ENCODE peak calls at places on chromosomes 2 and 18, in seven cellular contexts. One of them, this sample, is unnamed.

GRCh38 chr18:63961430-63961980 is 8.4 kb upstream of the SERPINB8 start:
- DNase-seq in NCI-H2029 treated with DMSO at 0.1 percent for 48 hours: no peak
- DNase-seq in NCI-H526 treated with DMSO at 0.1 percent for 48 hours: no peak
- DNase-seq in brain microvascular endothelial cell: no peak
- DNase-seq in AG04450: no peak
- DNase-seq in T-helper 9 cell: no peak
- DNase-seq in IMR-90: no peak
- DNase-seq in this sample: no peak

GRCh38 chr2:165745916-165746315 is 48.1 kb downstream of the GALNT3 start:
- DNase-seq in NCI-H2029 treated with DMSO at 0.1 percent for 48 hours: no peak
- DNase-seq in NCI-H526 treated with DMSO at 0.1 percent for 48 hours: no peak
- DNase-seq in brain microvascular endothelial cell: no peak
- DNase-seq in AG04450: no peak
- DNase-seq in T-helper 9 cell: no peak
- DNase-seq in IMR-90: no peak
- DNase-seq in this sample: no peak

GRCh38 chr2:73000808-73001570 is 70.5 kb downstream of the SFXN5 start:
- DNase-seq in NCI-H2029 treated with DMSO at 0.1 percent for 48 hours: no peak
- DNase-seq in NCI-H526 treated with DMSO at 0.1 percent for 48 hours: no peak
- DNase-seq in brain microvascular endothelial cell: no peak
- DNase-seq in AG04450: no peak
- DNase-seq in T-helper 9 cell: no peak
- DNase-seq in IMR-90: no peak
- DNase-seq in this sample: peak

GRCh38 chr2:218953366-218953954 is 6.0 kb upstream of the CDK5R2 start:
- DNase-seq in NCI-H2029 treated with DMSO at 0.1 percent for 48 hours: no peak
- DNase-seq in NCI-H526 treated with DMSO at 0.1 percent for 48 hours: no peak
- DNase-seq in brain microvascular endothelial cell: no peak
- DNase-seq in AG04450: no peak
- DNase-seq in T-helper 9 cell: no peak
- DNase-seq in IMR-90: no peak
- DNase-seq in this sample: no peak

GRCh38 chr2:2873450-2873811 is 504.2 kb downstream of the EIPR1 start:
- DNase-seq in NCI-H2029 treated with DMSO at 0.1 percent for 48 hours: no peak
- DNase-seq in NCI-H526 treated with DMSO at 0.1 percent for 48 hours: no peak
- DNase-seq in brain microvascular endothelial cell: no peak
- DNase-seq in AG04450: no peak
- DNase-seq in T-helper 9 cell: no peak
- DNase-seq in IMR-90: no peak
- DNase-seq in this sample: no peak

GRCh38 chr2:167785606-167786005 is 461.8 kb downstream of the STK39 start:
- DNase-seq in NCI-H2029 treated with DMSO at 0.1 percent for 48 hours: no peak
- DNase-seq in NCI-H526 treated with DMSO at 0.1 percent for 48 hours: no peak
- DNase-seq in brain microvascular endothelial cell: no peak
- DNase-seq in AG04450: no peak
- DNase-seq in T-helper 9 cell: no peak
- DNase-seq in IMR-90: no peak
- DNase-seq in this sample: no peak

GRCh38 chr18:37441821-37442220 is 123.8 kb downstream of the CELF4 start:
- DNase-seq in NCI-H2029 treated with DMSO at 0.1 percent for 48 hours: no peak
- DNase-seq in NCI-H526 treated with DMSO at 0.1 percent for 48 hours: no peak
- DNase-seq in brain microvascular endothelial cell: no peak
- DNase-seq in AG04450: no peak
- DNase-seq in T-helper 9 cell: no peak
- DNase-seq in IMR-90: no peak
- DNase-seq in this sample: no peak

GRCh38 chr18:11873670-11874340 is 22.6 kb downstream of the CHMP1B start:
- DNase-seq in NCI-H2029 treated with DMSO at 0.1 percent for 48 hours: no peak
- DNase-seq in NCI-H526 treated with DMSO at 0.1 percent for 48 hours: no peak
- DNase-seq in brain microvascular endothelial cell: no peak
- DNase-seq in AG04450: no peak
- DNase-seq in T-helper 9 cell: no peak
- DNase-seq in IMR-90: no peak
- DNase-seq in this sample: no peak

GRCh38 chr2:200863655-200864205 is 728 bp downstream of the CLK1 start:
- DNase-seq in NCI-H2029 treated with DMSO at 0.1 percent for 48 hours: no peak
- DNase-seq in NCI-H526 treated with DMSO at 0.1 percent for 48 hours: no peak
- DNase-seq in brain microvascular endothelial cell: no peak
- DNase-seq in AG04450: no peak
- DNase-seq in T-helper 9 cell: no peak
- DNase-seq in IMR-90: no peak
- DNase-seq in this sample: peak

GRCh38 chr2:66595556-66595955 is 160.6 kb downstream of the MEIS1 start:
- DNase-seq in NCI-H2029 treated with DMSO at 0.1 percent for 48 hours: no peak
- DNase-seq in NCI-H526 treated with DMSO at 0.1 percent for 48 hours: no peak
- DNase-seq in brain microvascular endothelial cell: no peak
- DNase-seq in AG04450: no peak
- DNase-seq in T-helper 9 cell: no peak
- DNase-seq in IMR-90: no peak
- DNase-seq in this sample: no peak

GRCh38 chr2:239177325-239177724 is 223.5 kb downstream of the HDAC4 start:
- DNase-seq in NCI-H2029 treated with DMSO at 0.1 percent for 48 hours: no peak
- DNase-seq in NCI-H526 treated with DMSO at 0.1 percent for 48 hours: no peak
- DNase-seq in brain microvascular endothelial cell: no peak
- DNase-seq in AG04450: no peak
- DNase-seq in T-helper 9 cell: no peak
- DNase-seq in IMR-90: no peak
- DNase-seq in this sample: no peak

GRCh38 chr18:67199993-67200617 is 316.4 kb downstream of the DSEL start:
- DNase-seq in NCI-H2029 treated with DMSO at 0.1 percent for 48 hours: no peak
- DNase-seq in NCI-H526 treated with DMSO at 0.1 percent for 48 hours: peak
- DNase-seq in brain microvascular endothelial cell: peak
- DNase-seq in AG04450: peak
- DNase-seq in T-helper 9 cell: no peak
- DNase-seq in IMR-90: peak
- DNase-seq in this sample: no peak

GRCh38 chr2:12455626-12456025 is 261.1 kb upstream of the TRIB2 start:
- DNase-seq in NCI-H2029 treated with DMSO at 0.1 percent for 48 hours: no peak
- DNase-seq in NCI-H526 treated with DMSO at 0.1 percent for 48 hours: no peak
- DNase-seq in brain microvascular endothelial cell: no peak
- DNase-seq in AG04450: no peak
- DNase-seq in T-helper 9 cell: no peak
- DNase-seq in IMR-90: peak
- DNase-seq in this sample: no peak

GRCh38 chr2:31893093-31893492 is 117.7 kb downstream of the MEMO1 start:
- DNase-seq in NCI-H2029 treated with DMSO at 0.1 percent for 48 hours: no peak
- DNase-seq in NCI-H526 treated with DMSO at 0.1 percent for 48 hours: no peak
- DNase-seq in brain microvascular endothelial cell: no peak
- DNase-seq in AG04450: no peak
- DNase-seq in T-helper 9 cell: no peak
- DNase-seq in IMR-90: no peak
- DNase-seq in this sample: no peak

GRCh38 chr2:203811491-203812221 is 55.9 kb upstream of the CTLA4 start:
- DNase-seq in NCI-H2029 treated with DMSO at 0.1 percent for 48 hours: no peak
- DNase-seq in NCI-H526 treated with DMSO at 0.1 percent for 48 hours: no peak
- DNase-seq in brain microvascular endothelial cell: peak
- DNase-seq in AG04450: peak
- DNase-seq in T-helper 9 cell: peak
- DNase-seq in IMR-90: peak
- DNase-seq in this sample: no peak